ENCODE peak calls at places on chromosomes 11 and 22, in four cellular contexts. B is CD4-positive, CD25-positive, alpha-beta regulatory T cell; P is mucosa of descending colon; X is neuronal stem cell. Z is an unnamed sample. For H3K4me1, the result is how much of the 10 kb centered on the place peaks cover.

GRCh38 chr11:293293-293851 is 4.4 kb downstream of the PGGHG start:
- DNase-seq in B (no peak), P (no peak), X (no peak), Z (no peak)

GRCh38 chr11:66326261-66327111 is 9.6 kb upstream of the CD248 start:
- DNase-seq in B (peak), P (no peak), X (no peak), Z (no peak)

GRCh38 chr11:47412152-47412746 is 3.9 kb downstream of the SLC39A13 start:
- DNase-seq in B (peak), P (peak), X (no peak), Z (peak)

GRCh38 chr22:49157529-49158339 is 669.9 kb downstream of the BRD1 start:
- DNase-seq in B (no peak), P (no peak), X (no peak), Z (no peak)

GRCh38 chr22:37328017-37328416 is 45.7 kb downstream of the CYTH4 start:
- DNase-seq in B (no peak), P (no peak), X (no peak), Z (no peak)

GRCh38 chr11:12626616-12627015 is 47.6 kb upstream of the TEAD1 start:
- DNase-seq in B (no peak), P (no peak), X (no peak), Z (no peak)

GRCh38 chr22:37742374-37743092 is 45.7 kb downstream of the TRIOBP start:
- DNase-seq in B (no peak), P (no peak), X (no peak), Z (no peak)

GRCh38 chr22:48807155-48807554 is 1020.5 kb downstream of the BRD1 start:
- DNase-seq in B (no peak), P (no peak), X (no peak), Z (no peak)

GRCh38 chr11:4465411-4465810 is 16.3 kb downstream of the OR52K2 start:
- DNase-seq in B (no peak), P (no peak), X (no peak), Z (peak)

GRCh38 chr11:106786251-106786650 is 232.0 kb downstream of the GUCY1A2 start:
- DNase-seq in B (no peak), P (no peak), X (no peak), Z (no peak)

GRCh38 chr11:94958118-94958517 is 15.2 kb downstream of the CWC15 start:
- DNase-seq in B (no peak), P (no peak), X (no peak), Z (no peak)

GRCh38 chr22:28541137-28541536 is 138.5 kb downstream of the TTC28 start:
- DNase-seq in B (no peak), P (no peak), X (peak), Z (no peak)

GRCh38 chr22:43127166-43127908 is 15.9 kb downstream of the MCAT start:
- DNase-seq in B (no peak), P (peak), X (no peak), Z (no peak)

GRCh38 chr22:23223566-23224317 is 43.4 kb downstream of the BCR start:
- DNase-seq in B (no peak), P (peak), X (no peak), Z (no peak)
- H3K4me1 ChIP-seq in B (under half), P (half or more), X (under half), Z (under half)

DNA sequence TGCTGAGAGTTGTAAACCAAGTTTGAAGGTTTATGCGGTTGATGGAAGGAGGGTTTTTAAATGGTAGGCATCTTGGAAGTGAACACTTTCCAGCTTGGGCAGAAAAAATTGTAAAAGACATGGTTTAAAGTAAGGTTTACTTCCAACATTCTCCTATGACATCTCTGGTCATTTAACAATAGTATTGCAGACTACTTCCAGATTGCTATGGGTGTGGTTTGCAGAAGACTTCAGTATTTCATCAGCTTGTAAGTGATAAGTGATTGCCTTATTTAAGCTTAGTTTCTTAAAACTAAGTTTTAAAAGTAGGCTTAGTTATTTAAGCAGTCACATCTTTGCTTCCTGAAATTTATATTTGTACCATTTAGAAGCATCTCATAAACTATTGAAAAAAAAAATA is 7.2 kb upstream of the STT3A start:
- DNase-seq in B (no peak), P (no peak), X (no peak), Z (no peak)
- H3K4me3 ChIP-seq in B (no peak), P (no peak), X (no peak), Z (no peak)

GRCh38 chr22:45512363-45512762 is 9.7 kb downstream of the FBLN1 start:
- DNase-seq in B (no peak), P (no peak), X (no peak), Z (no peak)

GRCh38 chr22:45515678-45516077 is 13.0 kb downstream of the FBLN1 start:
- DNase-seq in B (no peak), P (no peak), X (no peak), Z (no peak)

GRCh38 chr22:45510376-45511232 is 7.9 kb downstream of the FBLN1 start:
- DNase-seq in B (no peak), P (no peak), X (no peak), Z (no peak)

GRCh38 chr22:45508814-45509213 is 6.1 kb downstream of the FBLN1 start:
- DNase-seq in B (no peak), P (no peak), X (no peak), Z (no peak)

DNA sequence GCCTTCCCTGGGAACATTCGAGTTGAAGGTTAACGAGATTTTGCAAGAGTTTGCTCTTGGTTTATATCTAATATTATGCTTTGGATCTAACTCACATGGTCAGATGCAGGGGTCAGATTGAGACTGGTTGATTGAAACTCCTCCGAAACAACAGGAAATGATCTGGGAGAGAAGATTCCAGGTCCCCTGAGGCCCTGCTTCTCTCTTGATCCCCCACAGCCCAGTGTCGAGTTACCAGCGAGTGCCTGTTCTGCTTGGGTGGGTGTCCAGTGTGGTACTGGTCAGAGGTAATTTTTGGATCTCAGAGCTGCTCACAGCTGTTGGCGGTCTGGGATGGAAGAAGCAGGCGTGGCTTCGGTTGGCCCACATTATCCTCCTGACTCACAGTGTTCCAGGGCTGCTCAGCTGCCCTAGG is 9.2 kb downstream of the FBLN1 start:
- DNase-seq in B (no peak), P (peak), X (no peak), Z (no peak)
- H3K4me1 ChIP-seq in B (under half), P (under half), X (half or more), Z (under half)

DNA sequence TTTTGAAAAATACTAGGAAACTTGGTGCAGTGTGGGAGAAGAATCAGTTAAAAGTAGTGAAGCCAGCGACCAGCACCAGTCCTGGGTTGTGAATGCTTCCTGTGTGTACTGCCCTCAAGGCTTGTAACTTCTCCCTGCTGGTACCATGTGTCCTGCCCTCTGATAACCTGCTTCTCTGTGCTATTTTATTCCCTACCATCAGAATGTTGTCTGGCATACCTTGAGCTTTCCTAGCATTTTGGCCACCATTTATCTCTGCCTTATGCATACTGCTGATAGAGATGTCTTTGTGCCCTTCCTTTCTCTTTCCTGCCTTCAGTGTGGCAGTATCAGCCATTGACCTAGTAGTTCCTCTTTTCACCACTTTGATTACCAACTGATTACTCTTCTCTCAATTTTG is 2.0 kb downstream of the GTF2H1 start:
- DNase-seq in B (no peak), P (no peak), X (no peak), Z (no peak)
- H3K4me3 ChIP-seq in B (peak), P (no peak), X (no peak), Z (peak)

DNA sequence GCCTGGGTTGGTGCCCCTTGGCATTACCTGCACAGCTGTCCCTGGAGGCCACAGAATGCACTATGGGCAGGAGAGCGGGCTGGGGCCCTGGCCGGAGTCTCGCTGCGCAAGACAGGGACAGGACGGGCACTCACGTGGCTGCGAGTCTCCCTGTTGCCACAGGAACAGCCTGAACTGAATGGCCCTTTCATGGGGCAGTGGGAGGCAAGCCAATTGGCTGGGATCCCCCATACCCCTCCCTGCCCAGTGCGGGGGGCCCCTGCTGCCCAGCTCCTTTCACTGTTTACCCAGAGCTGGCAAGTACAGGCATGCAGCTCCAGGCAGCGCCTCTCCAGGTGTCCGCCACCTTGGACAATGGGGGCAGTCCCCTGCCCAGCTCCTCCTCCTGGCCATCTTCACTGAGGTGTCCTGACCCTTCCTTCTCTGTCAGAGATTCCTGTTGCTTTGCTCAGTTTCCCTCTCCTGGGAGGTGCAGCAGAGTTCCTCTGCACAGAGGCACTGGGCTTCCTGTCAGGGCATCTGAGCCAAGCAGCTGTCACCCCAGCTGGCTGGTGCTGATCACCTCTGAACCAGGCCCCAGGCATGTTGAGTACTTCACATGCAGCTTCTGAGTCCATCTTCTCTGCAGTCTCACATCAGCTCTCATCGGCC is 5.2 kb downstream of the USP2 start:
- DNase-seq in B (no peak), P (no peak), X (no peak), Z (no peak)
- H3K4me1 ChIP-seq in B (under half), P (under half), X (half or more), Z (under half)

DNA sequence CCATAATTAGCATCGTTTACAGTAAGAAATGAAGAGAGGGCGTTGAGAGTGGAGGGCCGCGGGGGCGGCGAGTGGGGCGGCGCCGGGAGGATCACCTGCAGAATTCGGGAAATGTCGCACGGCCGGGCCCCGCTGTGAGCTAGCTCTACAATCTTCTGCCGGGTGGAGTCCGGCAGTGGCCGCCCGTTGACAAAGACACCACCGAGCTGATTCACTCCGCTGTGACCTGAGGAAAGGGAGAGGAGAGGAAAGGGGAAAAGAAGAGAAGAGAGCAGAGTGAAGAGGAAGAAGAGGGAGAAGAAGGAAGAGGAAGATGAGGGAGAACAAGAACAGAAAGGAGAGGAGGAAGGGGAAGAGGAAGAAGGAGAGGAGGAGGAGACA is 8.5 kb downstream of the PAX6 start:
- DNase-seq in B (no peak), P (no peak), X (no peak), Z (no peak)
- H3K4me3 ChIP-seq in B (no peak), P (no peak), X (peak), Z (no peak)

DNA sequence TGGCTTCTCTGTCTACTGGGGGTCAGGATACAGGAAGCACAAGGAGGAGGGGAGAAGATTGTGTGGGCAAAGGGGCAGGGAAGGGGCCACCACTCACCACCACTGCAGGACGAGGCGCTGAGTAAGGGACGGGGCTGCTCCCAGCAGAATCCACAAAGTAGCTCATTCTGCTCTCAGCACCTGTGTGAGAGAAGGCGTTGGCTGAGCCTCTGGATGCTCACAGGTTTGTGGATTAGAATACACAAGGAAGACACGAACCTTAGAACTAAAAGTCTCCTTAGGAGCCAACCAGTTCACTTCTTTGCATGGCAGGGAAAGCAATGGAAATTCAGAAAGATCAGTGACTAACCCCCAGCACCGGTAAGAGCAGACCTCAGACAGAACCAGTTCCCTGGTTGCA is 14.4 kb downstream of the ETS1 start:
- DNase-seq in B (no peak), P (no peak), X (no peak), Z (no peak)
- H3K4me1 ChIP-seq in B (under half), P (under half), X (under half), Z (under half)

GRCh38 chr11:117874910-117875396 is 1.5 kb downstream of the FXYD6 start:
- DNase-seq in B (no peak), P (no peak), X (no peak), Z (no peak)
- H3K4me3 ChIP-seq in B (peak), P (no peak), X (peak), Z (peak)

Z was measured in HAP-1.